ENCODE peak calls at places on chromosome 21, in seven cellular contexts. L, D, S, E, B, X and F are unnamed samples.

GRCh38 chr21:21137986-21138385 is 139.8 kb downstream of the NCAM2 start:
- DNase-seq in L (no peak), D (no peak), E (no peak), B (no peak), S (no peak), X (peak), F (no peak)

GRCh38 chr21:27021046-27021445 is 54.2 kb upstream of the ADAMTS5 start:
- DNase-seq in S (no peak), E (no peak), L (no peak), B (no peak), X (no peak), D (no peak), F (no peak)

GRCh38 chr21:25457946-25458345 is 149.3 kb downstream of the MRPL39 start:
- DNase-seq in D (no peak), B (no peak), L (no peak), E (no peak), S (no peak), X (no peak), F (no peak)

GRCh38 chr21:27953328-27954045 is 986.6 kb upstream of the ADAMTS5 start:
- DNase-seq in D (no peak), E (no peak), X (no peak), S (no peak), B (no peak), L (no peak), F (no peak)

GRCh38 chr21:17462276-17462981 is 50.4 kb upstream of the CXADR start:
- DNase-seq in E (no peak), D (no peak), B (peak), X (no peak), S (no peak), L (no peak), F (no peak)

GRCh38 chr21:15804247-15804985 is 74.6 kb downstream of the USP25 start:
- DNase-seq in E (no peak), B (no peak), X (no peak), D (no peak), L (no peak), S (no peak), F (no peak)

GRCh38 chr21:36441715-36442114 is 38.2 kb downstream of the CLDN14 start:
- DNase-seq in B (no peak), S (no peak), X (no peak), D (no peak), L (no peak), E (no peak), F (no peak)

GRCh38 chr21:16084776-16085364 is 355.1 kb downstream of the USP25 start:
- DNase-seq in B (peak), D (no peak), X (peak), L (no peak), E (no peak), S (no peak), F (no peak)

GRCh38 chr21:26920055-26920454 is 46.8 kb downstream of the ADAMTS5 start:
- DNase-seq in E (no peak), B (peak), S (no peak), X (no peak), L (no peak), D (no peak), F (no peak)

GRCh38 chr21:14675774-14676530 is 129.8 kb upstream of the SAMSN1 start:
- DNase-seq in S (no peak), E (no peak), B (peak), D (no peak), X (no peak), L (no peak), F (no peak)

GRCh38 chr21:25885880-25886279 is 151.1 kb downstream of the GABPA start:
- DNase-seq in X (no peak), D (no peak), L (no peak), S (no peak), E (no peak), B (no peak), F (no peak)

GRCh38 chr21:27225142-27225541 is 258.3 kb upstream of the ADAMTS5 start:
- DNase-seq in L (no peak), S (no peak), E (no peak), D (no peak), X (no peak), B (no peak), F (no peak)

GRCh38 chr21:36825683-36826082 is 126.8 kb downstream of the SIM2 start:
- DNase-seq in D (no peak), B (no peak), E (no peak), L (no peak), S (no peak), X (no peak), F (no peak)

GRCh38 chr21:15462092-15462491 is 267.7 kb upstream of the USP25 start:
- DNase-seq in E (no peak), B (no peak), D (no peak), L (no peak), X (no peak), S (no peak), F (no peak)

GRCh38 chr21:14913576-14914146 is 151.1 kb downstream of the NRIP1 start:
- DNase-seq in D (no peak), X (no peak), L (no peak), B (no peak), S (no peak), E (no peak), F (no peak)

GRCh38 chr21:36747815-36748381 is 49.0 kb downstream of the SIM2 start:
- DNase-seq in L (peak), B (peak), E (peak), D (peak), S (peak), X (peak), F (peak)

GRCh38 chr21:26844258-26845065 is 747 bp downstream of the ADAMTS1 start:
- DNase-seq in D (no peak), S (no peak), B (peak), X (peak), L (peak), E (peak), F (peak)

GRCh38 chr21:36769051-36769867 is 70.3 kb downstream of the SIM2 start:
- DNase-seq in L (no peak), B (no peak), D (no peak), E (no peak), X (peak), S (no peak), F (no peak)

GRCh38 chr21:28436286-28436932 is 556.3 kb downstream of the LTN1 start:
- DNase-seq in E (no peak), D (no peak), L (no peak), X (peak), S (no peak), B (no peak), F (no peak)

GRCh38 chr21:25963186-25963585 is 207.4 kb downstream of the APP start:
- DNase-seq in D (no peak), S (no peak), L (no peak), X (peak), B (peak), E (no peak), F (no peak)

GRCh38 chr21:15283789-15284188 is 219.0 kb upstream of the NRIP1 start:
- DNase-seq in L (no peak), B (no peak), S (no peak), E (no peak), X (no peak), D (no peak), F (no peak)

GRCh38 chr21:26047279-26047967 is 123.1 kb downstream of the APP start:
- DNase-seq in S (no peak), X (no peak), B (peak), D (no peak), L (no peak), E (no peak), F (no peak)

GRCh38 chr21:31143021-31143420 is 104.7 kb upstream of the KRTAP19-8 start:
- DNase-seq in X (no peak), E (no peak), B (no peak), D (no peak), L (no peak), S (no peak), F (no peak)

DNA sequence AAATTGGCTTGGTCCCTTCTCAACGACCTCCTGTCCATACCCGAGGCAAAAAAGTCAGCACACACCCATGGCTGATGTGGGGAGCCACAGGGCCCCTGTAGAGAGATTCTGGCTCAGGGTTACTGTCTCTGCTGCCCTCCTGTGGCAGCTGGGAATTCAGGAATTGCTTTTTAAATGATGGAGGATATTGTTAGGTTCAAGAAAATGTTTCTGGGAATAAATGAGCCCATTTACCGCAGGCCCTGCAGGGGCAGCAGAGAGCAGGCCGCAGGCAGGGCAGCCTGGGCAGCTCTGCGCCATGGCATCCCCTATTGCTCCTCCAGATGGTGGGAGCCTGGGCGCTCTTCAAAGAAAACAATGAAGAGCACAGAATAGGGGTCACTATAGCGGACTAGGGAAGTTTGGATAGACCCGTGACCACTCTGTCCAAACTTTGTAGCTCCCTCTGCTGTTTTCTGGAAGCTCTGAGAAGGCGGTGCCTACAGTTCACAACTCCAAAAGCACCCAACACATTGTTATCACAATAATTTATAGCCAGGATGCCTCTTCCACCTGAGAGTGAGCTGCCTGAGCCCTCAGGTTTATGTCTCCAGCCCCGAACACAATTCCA is 201.1 kb downstream of the BACH1 start:
- DNase-seq in D (no peak), B (no peak), E (peak), S (no peak), L (peak), X (peak), F (no peak)
- TF ChIP-seq CTCF in D (peak), B (no peak), E (peak), S (no peak), L (peak), X (peak), F (peak)

GRCh38 chr21:40173833-40174232 is 306.6 kb downstream of the PCP4 start:
- DNase-seq in L (no peak), E (no peak), B (no peak), X (no peak), D (no peak), S (no peak), F (no peak)
- TF ChIP-seq CTCF in L (no peak), E (no peak), B (no peak), X (no peak), D (no peak), S (no peak), F (no peak)

GRCh38 chr21:43728467-43729390 is 9.8 kb downstream of the PDXK start:
- DNase-seq in E (peak), B (peak), L (peak), X (peak), D (peak), S (peak), F (peak)

GRCh38 chr21:43731476-43731875 is 12.5 kb downstream of the PDXK start:
- DNase-seq in D (no peak), S (no peak), E (no peak), X (no peak), L (no peak), B (no peak), F (no peak)

GRCh38 chr21:43727571-43728466 is 8.9 kb downstream of the PDXK start:
- DNase-seq in X (peak), S (no peak), L (no peak), B (peak), E (no peak), D (no peak), F (no peak)

GRCh38 chr21:43723648-43724047 is 4.7 kb downstream of the PDXK start:
- DNase-seq in D (no peak), B (peak), E (no peak), X (no peak), L (no peak), S (no peak), F (no peak)

GRCh38 chr21:43726686-43727570 is 8.0 kb downstream of the PDXK start:
- DNase-seq in B (peak), S (no peak), E (no peak), X (no peak), L (no peak), D (no peak), F (no peak)
- TF ChIP-seq CTCF in B (no peak), S (no peak), E (no peak), X (no peak), L (no peak), D (no peak), F (no peak)

GRCh38 chr21:38356898-38357297 is 100.1 kb downstream of the KCNJ15 start:
- DNase-seq in X (no peak), B (no peak), E (no peak), L (no peak), S (no peak), D (no peak), F (no peak)

GRCh38 chr21:38354231-38354630 is 97.4 kb downstream of the KCNJ15 start:
- DNase-seq in B (no peak), D (no peak), E (no peak), S (no peak), L (no peak), X (no peak), F (no peak)

GRCh38 chr21:38358098-38358497 is 101.3 kb downstream of the KCNJ15 start:
- DNase-seq in E (no peak), X (no peak), D (no peak), B (no peak), S (no peak), L (no peak), F (no peak)

GRCh38 chr21:38355353-38355752 is 98.6 kb downstream of the KCNJ15 start:
- DNase-seq in D (no peak), S (no peak), B (no peak), L (no peak), X (no peak), E (no peak), F (no peak)

GRCh38 chr21:38355992-38356781 is 99.4 kb downstream of the KCNJ15 start:
- DNase-seq in E (peak), D (peak), X (peak), B (peak), S (peak), L (peak), F (peak)
- TF ChIP-seq CTCF in E (peak), D (peak), X (peak), B (peak), S (peak), L (peak), F (peak)

GRCh38 chr21:33901421-33902288 is 13.9 kb downstream of the ATP5PO start:
- DNase-seq in D (no peak), E (peak), L (peak), X (peak), B (peak), S (no peak), F (peak)
- TF ChIP-seq CTCF in D (peak), E (peak), L (peak), X (peak), B (no peak), S (peak), F (peak)

GRCh38 chr21:42358261-42358660 is 7.5 kb upstream of the TFF2 start:
- DNase-seq in E (no peak), D (no peak), S (no peak), L (no peak), B (no peak), X (no peak), F (no peak)

GRCh38 chr21:42362198-42362597 is 4.1 kb downstream of the TFF1 start:
- DNase-seq in X (no peak), E (no peak), D (no peak), S (no peak), B (no peak), L (no peak), F (no peak)

GRCh38 chr21:42361286-42361685 is 5.0 kb downstream of the TFF1 start:
- DNase-seq in L (no peak), S (no peak), X (no peak), D (no peak), B (no peak), E (no peak), F (no peak)

GRCh38 chr21:42358937-42359336 is 7.4 kb downstream of the TFF1 start:
- DNase-seq in X (no peak), E (no peak), S (no peak), B (no peak), D (no peak), L (no peak), F (no peak)

DNA sequence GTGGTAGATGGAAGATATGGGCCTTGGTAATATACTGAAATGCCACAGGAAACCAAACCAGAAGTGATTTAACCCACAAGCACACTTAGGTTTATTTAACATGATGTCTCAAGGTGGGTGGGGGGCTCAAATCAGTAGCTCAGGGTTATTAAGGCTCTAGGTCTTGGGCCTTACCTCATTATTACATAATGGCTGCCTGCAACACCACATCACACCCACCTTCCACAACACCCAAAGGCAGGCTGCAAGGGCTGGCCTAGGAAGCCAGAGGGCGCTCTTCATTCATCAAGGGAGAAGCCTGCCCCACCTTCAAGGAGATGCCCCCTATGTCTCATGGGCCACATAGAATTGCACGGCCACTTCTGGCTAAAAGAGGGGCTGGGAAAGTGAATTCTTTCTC is 6.0 kb downstream of the TFF1 start:
- DNase-seq in S (no peak), D (no peak), X (no peak), B (no peak), L (no peak), E (no peak), F (no peak)
- TF ChIP-seq CTCF in S (no peak), D (no peak), X (no peak), B (no peak), L (no peak), E (no peak), F (peak)

DNA sequence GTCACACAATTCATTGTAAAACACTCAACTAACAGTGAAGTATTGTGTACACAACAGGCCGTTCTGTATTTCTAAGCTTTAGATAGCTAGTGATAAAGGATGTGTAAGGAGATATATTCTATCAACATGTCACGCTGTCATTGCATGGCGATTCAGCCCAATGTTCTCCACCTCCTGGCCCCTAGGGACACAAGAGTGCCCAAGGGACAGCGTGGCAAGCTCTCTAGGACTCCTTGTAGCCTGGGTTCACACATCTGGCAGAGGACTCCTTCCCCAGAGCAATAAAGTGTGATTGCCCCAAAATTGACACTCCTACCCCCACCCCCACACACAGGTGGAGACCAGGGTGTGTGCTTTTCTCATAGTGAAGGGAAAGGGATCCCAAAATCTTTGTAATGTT is 11.7 kb downstream of the TMPRSS3 start:
- DNase-seq in X (no peak), L (no peak), B (no peak), D (no peak), E (no peak), S (no peak), F (no peak)
- TF ChIP-seq CTCF in X (no peak), L (no peak), B (no peak), D (no peak), E (no peak), S (no peak), F (no peak)

GRCh38 chr21:45289655-45290515 is 2.2 kb upstream of the POFUT2 start:
- DNase-seq in D (no peak), E (no peak), S (no peak), B (no peak), L (no peak), X (no peak), F (no peak)
- TF ChIP-seq CTCF in D (no peak), E (peak), S (no peak), B (no peak), L (no peak), X (peak), F (peak)

GRCh38 chr21:42654179-42654912 is 925 bp downstream of the PDE9A start:
- DNase-seq in L (peak), B (no peak), S (peak), D (peak), X (no peak), E (peak), F (peak)

GRCh38 chr21:42650441-42651421 is 2.7 kb upstream of the PDE9A start:
- DNase-seq in E (no peak), X (no peak), B (no peak), L (no peak), D (no peak), S (no peak), F (no peak)

GRCh38 chr21:42651515-42652401 is 1.7 kb upstream of the PDE9A start:
- DNase-seq in E (no peak), X (no peak), D (no peak), L (no peak), S (peak), B (no peak), F (no peak)

GRCh38 chr21:42653492-42654061 is at the start of gene PDE9A:
- DNase-seq in E (peak), B (peak), D (no peak), S (peak), X (no peak), L (peak), F (peak)

DNA sequence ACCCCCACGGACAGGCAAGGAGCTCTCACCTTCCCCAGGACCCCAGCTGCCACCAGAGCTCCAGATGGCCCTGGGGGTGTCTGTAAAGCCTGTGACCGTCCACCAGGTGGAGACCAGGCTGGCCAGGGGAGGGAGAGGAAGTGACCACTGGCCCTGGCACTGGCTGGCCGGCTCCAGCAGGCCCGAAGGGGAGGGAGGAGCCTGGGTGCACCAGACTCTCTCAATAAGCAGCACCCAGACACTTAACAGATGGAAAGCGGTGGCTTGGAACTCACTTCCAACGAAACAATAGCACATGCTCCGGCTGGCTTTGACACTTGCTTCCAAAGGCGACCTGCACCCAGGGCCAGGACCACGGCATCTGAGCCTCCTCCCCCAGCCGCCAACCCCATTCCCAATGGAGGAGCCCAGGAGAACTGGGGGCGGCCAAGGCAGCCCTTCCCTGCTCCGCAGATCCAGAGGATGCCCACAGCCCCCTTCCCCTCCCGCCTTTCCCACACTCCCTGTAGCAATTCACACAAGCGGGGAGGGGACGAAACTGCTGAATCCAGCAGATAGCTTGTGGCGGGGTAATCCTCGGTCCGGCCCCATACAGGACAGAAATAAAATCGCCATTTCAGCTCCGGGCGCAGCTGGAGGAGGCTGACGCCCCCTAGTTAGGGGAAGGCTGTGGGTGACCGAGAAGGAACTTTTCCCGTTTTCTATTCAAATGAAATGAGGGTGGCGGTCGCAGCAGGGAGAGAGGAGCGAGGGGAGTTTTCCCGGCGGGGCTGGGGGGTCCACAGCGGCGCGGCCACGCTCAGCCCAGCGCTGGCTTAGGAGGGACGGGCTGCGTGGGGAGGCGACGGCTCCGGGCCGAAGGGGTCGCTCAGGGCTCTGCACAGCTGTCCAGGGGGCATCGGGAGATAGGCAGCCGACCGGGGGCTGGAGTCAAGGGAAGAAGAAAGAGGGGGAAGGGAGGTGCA is 612 bp upstream of the PDE9A start:
- DNase-seq in D (no peak), E (peak), B (peak), X (peak), L (peak), S (peak), F (peak)
- TF ChIP-seq CTCF in D (no peak), E (peak), B (peak), X (peak), L (peak), S (no peak), F (peak)